ENCODE peak calls at places on chromosomes 3 and 15, in seven cellular contexts. M is left ventricle myocardium inferior; O is NCI-H1417; C is M059J; Z is progenitor cell of endocrine pancreas; U is activated CD4-positive, CD25-positive, alpha-beta regulatory T cell treated with anti-CD3 and anti-CD28 coated beads, Interleukin-2, amount 50 U/mL, for 72 hours; J is Karpas-422. K is an unnamed sample.

GRCh38 chr15:41546846-41547786 is 3.1 kb upstream of the RPAP1 start:
- DNase-seq in M (no peak), O (no peak), C (peak; percentile 92), Z (no peak), U (no peak), J (no peak), K (no peak)

GRCh38 chr3:38117748-38118420 is 19.0 kb downstream of the ACAA1 start:
- DNase-seq in M (peak; percentile 55), O (peak; percentile 6), C (peak; percentile 42), Z (peak; percentile 45), U (peak; percentile 70), J (peak; percentile 93), K (peak; percentile 78)

GRCh38 chr3:23004971-23005370 is 198.2 kb upstream of the UBE2E2 start:
- DNase-seq in M (no peak), O (no peak), C (peak; percentile 67), Z (no peak), U (no peak), J (no peak), K (no peak)

GRCh38 chr3:173599673-173600072 is 202.1 kb downstream of the NLGN1 start:
- DNase-seq in M (no peak), O (no peak), C (peak; percentile 38), Z (no peak), U (no peak), J (no peak), K (no peak)

GRCh38 chr3:128573160-128573559 is 77.5 kb downstream of the RPN1 start:
- DNase-seq in M (no peak), O (no peak), C (no peak), Z (no peak), U (no peak), J (no peak), K (no peak)

GRCh38 chr15:50182233-50183013 is 427 bp downstream of the SLC27A2 start:
- DNase-seq in M (no peak), O (peak; percentile 55), C (peak; percentile 36), Z (peak; percentile 19), U (peak; percentile 55), J (no peak), K (peak; percentile 14)

GRCh38 chr15:88083828-88084760 is 172.4 kb downstream of the NTRK3 start:
- DNase-seq in M (no peak), O (no peak), C (no peak), Z (no peak), U (no peak), J (no peak), K (no peak)

GRCh38 chr15:50883903-50884302 is 24.6 kb upstream of the AP4E1 start:
- DNase-seq in M (no peak), O (no peak), C (peak; percentile 86), Z (no peak), U (no peak), J (no peak), K (no peak)

GRCh38 chr3:119508172-119508845 is 10.0 kb downstream of the TIMMDC1 start:
- DNase-seq in M (no peak), O (no peak), C (no peak), Z (no peak), U (no peak), J (no peak), K (no peak)

GRCh38 chr15:36907295-36907694 is 193.1 kb downstream of the MEIS2 start:
- DNase-seq in M (no peak), O (no peak), C (no peak), Z (no peak), U (no peak), J (no peak), K (no peak)

GRCh38 chr3:4524423-4524769 is 31.2 kb downstream of the ITPR1 start:
- DNase-seq in M (no peak), O (no peak), C (no peak), Z (no peak), U (no peak), J (no peak), K (no peak)

GRCh38 chr3:72380193-72380592 is 468.1 kb downstream of the SHQ1 start:
- DNase-seq in M (no peak), O (no peak), C (peak; percentile 67), Z (no peak), U (no peak), J (no peak), K (no peak)

GRCh38 chr3:196772102-196772501 is 32.4 kb downstream of the PAK2 start:
- DNase-seq in M (no peak), O (no peak), C (no peak), Z (no peak), U (no peak), J (peak; percentile 94), K (peak; percentile 6)

K was measured in WERI-Rb-1.